ENCODE peak calls at places on chromosomes 4 and X, in nine cellular contexts. One of them, this sample, is unnamed.

GRCh38 chrX:121356139-121356849 is 308.9 kb downstream of the GLUD2 start:
- DNase-seq in brain microvascular endothelial cell: no peak
- DNase-seq in upper lobe of left lung: no peak
- DNase-seq in CD8-positive, alpha-beta T cell: no peak
- DNase-seq in OCI-LY7: no peak
- DNase-seq in mammary epithelial cell: no peak
- DNase-seq in GM23338: no peak
- DNase-seq in ovary: no peak
- DNase-seq in neural progenitor cell: no peak
- DNase-seq in this sample: no peak

GRCh38 chr4:26061248-26061986 is 147.4 kb downstream of the SMIM20 start:
- DNase-seq in CD8-positive, alpha-beta T cell: no peak
- DNase-seq in brain microvascular endothelial cell: peak
- DNase-seq in upper lobe of left lung: peak
- DNase-seq in neural progenitor cell: peak
- DNase-seq in mammary epithelial cell: peak
- DNase-seq in ovary: no peak
- DNase-seq in GM23338: peak
- DNase-seq in OCI-LY7: peak
- DNase-seq in this sample: no peak

GRCh38 chrX:9614016-9614415 is 149.2 kb downstream of the TBL1X start:
- DNase-seq in brain microvascular endothelial cell: peak
- DNase-seq in OCI-LY7: no peak
- DNase-seq in GM23338: no peak
- DNase-seq in mammary epithelial cell: no peak
- DNase-seq in neural progenitor cell: no peak
- DNase-seq in ovary: no peak
- DNase-seq in upper lobe of left lung: no peak
- DNase-seq in CD8-positive, alpha-beta T cell: no peak
- DNase-seq in this sample: no peak

GRCh38 chr4:25810016-25810415 is 52.8 kb downstream of the SEL1L3 start:
- DNase-seq in OCI-LY7: no peak
- DNase-seq in ovary: no peak
- DNase-seq in mammary epithelial cell: no peak
- DNase-seq in neural progenitor cell: no peak
- DNase-seq in CD8-positive, alpha-beta T cell: no peak
- DNase-seq in GM23338: no peak
- DNase-seq in upper lobe of left lung: no peak
- DNase-seq in brain microvascular endothelial cell: no peak
- DNase-seq in this sample: no peak

GRCh38 chr4:94420356-94420755 is 31.4 kb upstream of the PDLIM5 start:
- DNase-seq in brain microvascular endothelial cell: no peak
- DNase-seq in GM23338: no peak
- DNase-seq in neural progenitor cell: no peak
- DNase-seq in OCI-LY7: no peak
- DNase-seq in ovary: no peak
- DNase-seq in CD8-positive, alpha-beta T cell: no peak
- DNase-seq in upper lobe of left lung: no peak
- DNase-seq in mammary epithelial cell: no peak
- DNase-seq in this sample: no peak

GRCh38 chrX:11531226-11531625 is 134.5 kb downstream of the ARHGAP6 start:
- DNase-seq in ovary: no peak
- DNase-seq in brain microvascular endothelial cell: no peak
- DNase-seq in mammary epithelial cell: no peak
- DNase-seq in CD8-positive, alpha-beta T cell: no peak
- DNase-seq in neural progenitor cell: no peak
- DNase-seq in GM23338: no peak
- DNase-seq in upper lobe of left lung: no peak
- DNase-seq in OCI-LY7: peak
- DNase-seq in this sample: no peak

GRCh38 chrX:66076801-66077200 is 36.9 kb upstream of the VSIG4 start:
- DNase-seq in OCI-LY7: no peak
- DNase-seq in neural progenitor cell: no peak
- DNase-seq in brain microvascular endothelial cell: no peak
- DNase-seq in CD8-positive, alpha-beta T cell: no peak
- DNase-seq in ovary: no peak
- DNase-seq in mammary epithelial cell: no peak
- DNase-seq in GM23338: no peak
- DNase-seq in upper lobe of left lung: no peak
- DNase-seq in this sample: no peak

GRCh38 chr4:109078724-109079123 is 223.7 kb downstream of the COL25A1 start:
- DNase-seq in GM23338: no peak
- DNase-seq in mammary epithelial cell: no peak
- DNase-seq in ovary: no peak
- DNase-seq in neural progenitor cell: no peak
- DNase-seq in OCI-LY7: no peak
- DNase-seq in upper lobe of left lung: no peak
- DNase-seq in brain microvascular endothelial cell: peak
- DNase-seq in CD8-positive, alpha-beta T cell: no peak
- DNase-seq in this sample: no peak

GRCh38 chr4:153205028-153205648 is 895 bp downstream of the TRIM2 start:
- DNase-seq in OCI-LY7: no peak
- DNase-seq in GM23338: peak
- DNase-seq in ovary: no peak
- DNase-seq in CD8-positive, alpha-beta T cell: peak
- DNase-seq in neural progenitor cell: peak
- DNase-seq in upper lobe of left lung: peak
- DNase-seq in brain microvascular endothelial cell: no peak
- DNase-seq in mammary epithelial cell: no peak
- DNase-seq in this sample: peak

GRCh38 chr4:16573744-16574143 is 324.7 kb downstream of the LDB2 start:
- DNase-seq in GM23338: no peak
- DNase-seq in brain microvascular endothelial cell: no peak
- DNase-seq in neural progenitor cell: no peak
- DNase-seq in upper lobe of left lung: no peak
- DNase-seq in ovary: peak
- DNase-seq in mammary epithelial cell: no peak
- DNase-seq in OCI-LY7: no peak
- DNase-seq in CD8-positive, alpha-beta T cell: no peak
- DNase-seq in this sample: no peak

GRCh38 chrX:126170715-126171114 is 4.6 kb upstream of the DCAF12L2 start:
- DNase-seq in brain microvascular endothelial cell: no peak
- DNase-seq in GM23338: no peak
- DNase-seq in mammary epithelial cell: no peak
- DNase-seq in upper lobe of left lung: no peak
- DNase-seq in ovary: no peak
- DNase-seq in OCI-LY7: no peak
- DNase-seq in CD8-positive, alpha-beta T cell: no peak
- DNase-seq in neural progenitor cell: no peak
- DNase-seq in this sample: no peak

GRCh38 chrX:86349115-86349514 is 200.9 kb downstream of the DACH2 start:
- DNase-seq in GM23338: no peak
- DNase-seq in brain microvascular endothelial cell: no peak
- DNase-seq in OCI-LY7: no peak
- DNase-seq in ovary: no peak
- DNase-seq in CD8-positive, alpha-beta T cell: no peak
- DNase-seq in mammary epithelial cell: no peak
- DNase-seq in neural progenitor cell: no peak
- DNase-seq in upper lobe of left lung: no peak
- DNase-seq in this sample: no peak

GRCh38 chr4:151029537-151029936 is 14.5 kb upstream of the LRBA start:
- DNase-seq in neural progenitor cell: no peak
- DNase-seq in upper lobe of left lung: no peak
- DNase-seq in GM23338: no peak
- DNase-seq in CD8-positive, alpha-beta T cell: no peak
- DNase-seq in mammary epithelial cell: no peak
- DNase-seq in OCI-LY7: no peak
- DNase-seq in ovary: no peak
- DNase-seq in brain microvascular endothelial cell: no peak
- DNase-seq in this sample: no peak

DNA sequence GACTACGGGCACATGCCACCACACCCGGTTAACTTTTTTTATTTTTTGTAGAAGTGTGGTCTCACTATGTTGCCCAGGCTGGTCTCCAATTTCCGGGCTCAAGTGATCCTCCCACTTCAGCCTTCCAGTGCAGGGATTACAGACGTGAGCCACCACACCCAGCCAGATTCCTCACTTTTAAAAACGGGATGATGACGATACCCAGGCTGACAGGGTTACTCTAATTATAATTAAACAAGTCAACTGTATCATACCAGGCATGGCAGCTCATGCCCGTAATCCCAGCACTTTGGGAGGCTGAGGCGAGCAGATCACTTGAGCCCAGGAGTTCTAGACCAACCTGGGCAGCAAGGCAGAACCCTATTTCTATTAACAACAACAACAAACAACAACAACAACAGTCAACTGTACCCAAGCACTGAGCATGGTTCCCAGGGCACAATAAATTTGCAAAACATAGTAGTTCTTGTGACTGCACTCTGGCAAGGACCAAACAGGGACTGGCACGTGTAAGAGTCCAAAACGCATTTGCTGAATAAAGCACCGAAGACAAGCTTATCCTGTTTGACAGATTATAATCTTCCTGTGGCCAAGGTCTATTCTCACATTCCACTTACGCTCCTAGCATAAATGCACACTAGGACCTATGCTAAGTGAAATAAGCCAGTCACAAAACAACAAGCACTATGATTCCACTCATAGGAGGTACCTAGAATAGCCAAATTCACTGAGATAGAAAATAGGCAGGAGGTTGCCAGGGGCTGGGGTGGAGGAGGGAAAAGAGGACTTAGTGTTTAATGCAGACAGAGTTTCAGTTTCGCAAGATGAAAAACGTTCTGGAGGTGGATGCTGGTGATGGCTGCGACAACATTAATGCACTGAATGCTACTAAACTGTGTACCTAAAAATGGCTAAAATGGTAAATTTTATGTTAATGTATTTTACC is 77.5 kb downstream of the IRF2 start:
- DNase-seq in GM23338: no peak
- DNase-seq in CD8-positive, alpha-beta T cell: no peak
- DNase-seq in mammary epithelial cell: no peak
- DNase-seq in OCI-LY7: no peak
- DNase-seq in neural progenitor cell: no peak
- DNase-seq in ovary: no peak
- DNase-seq in brain microvascular endothelial cell: no peak
- DNase-seq in upper lobe of left lung: no peak
- DNase-seq in this sample: no peak
- H3K27ac ChIP-seq in GM23338: no peak
- H3K27ac ChIP-seq in CD8-positive, alpha-beta T cell: no peak
- H3K27ac ChIP-seq in mammary epithelial cell: no peak
- H3K27ac ChIP-seq in OCI-LY7: no peak
- H3K27ac ChIP-seq in neural progenitor cell: no peak
- H3K27ac ChIP-seq in ovary: no peak
- H3K27ac ChIP-seq in brain microvascular endothelial cell: no peak
- H3K27ac ChIP-seq in upper lobe of left lung: no peak
- H3K27ac ChIP-seq in this sample: no peak

DNA sequence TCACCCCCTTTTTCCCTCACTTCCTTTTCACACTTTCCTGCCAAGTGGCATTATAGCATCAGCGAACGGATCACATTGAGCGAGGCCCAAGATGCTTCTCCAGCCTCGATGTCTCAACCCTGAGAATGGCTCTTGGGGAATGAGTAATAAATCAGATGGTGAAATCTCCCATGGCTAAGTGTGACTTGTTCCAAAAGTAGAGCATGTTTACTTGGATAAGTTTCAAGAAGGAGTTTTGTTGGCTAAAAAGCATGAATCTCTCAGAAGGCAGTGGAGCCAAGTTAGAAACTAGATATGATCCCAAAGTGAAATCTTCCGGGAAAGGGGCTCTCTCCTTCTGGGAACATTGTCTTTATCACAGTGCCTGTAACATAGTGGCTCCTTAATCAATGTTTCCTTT is 316.3 kb downstream of the CAMK2D start:
- DNase-seq in upper lobe of left lung: no peak
- DNase-seq in brain microvascular endothelial cell: peak
- DNase-seq in OCI-LY7: no peak
- DNase-seq in ovary: peak
- DNase-seq in CD8-positive, alpha-beta T cell: no peak
- DNase-seq in GM23338: no peak
- DNase-seq in mammary epithelial cell: peak
- DNase-seq in neural progenitor cell: no peak
- DNase-seq in this sample: no peak
- TF ChIP-seq CTCF in upper lobe of left lung: no peak
- TF ChIP-seq CTCF in brain microvascular endothelial cell: no peak
- TF ChIP-seq CTCF in OCI-LY7: no peak
- TF ChIP-seq CTCF in ovary: no peak
- TF ChIP-seq CTCF in CD8-positive, alpha-beta T cell: no peak
- TF ChIP-seq CTCF in GM23338: no peak
- TF ChIP-seq CTCF in mammary epithelial cell: no peak
- TF ChIP-seq CTCF in neural progenitor cell: no peak
- TF ChIP-seq CTCF in this sample: no peak

DNA sequence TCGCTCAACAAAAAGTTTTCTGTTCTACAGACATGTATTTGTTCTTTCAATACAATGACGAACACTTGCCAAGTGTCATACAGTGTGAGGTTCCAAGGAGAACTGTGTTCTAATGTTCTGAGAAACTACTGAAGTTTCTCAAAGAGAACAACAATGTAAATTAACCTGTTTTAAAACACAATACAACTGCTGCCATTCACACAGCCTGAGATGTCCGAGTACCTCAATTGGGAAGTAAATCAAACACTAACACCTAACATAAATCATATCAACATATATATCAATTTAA is 35.3 kb downstream of the APBB2 start:
- DNase-seq in brain microvascular endothelial cell: no peak
- DNase-seq in ovary: no peak
- DNase-seq in OCI-LY7: no peak
- DNase-seq in CD8-positive, alpha-beta T cell: no peak
- DNase-seq in mammary epithelial cell: no peak
- DNase-seq in upper lobe of left lung: no peak
- DNase-seq in GM23338: no peak
- DNase-seq in neural progenitor cell: no peak
- DNase-seq in this sample: no peak
- H3K27ac ChIP-seq in brain microvascular endothelial cell: peak
- H3K27ac ChIP-seq in ovary: no peak
- H3K27ac ChIP-seq in OCI-LY7: no peak
- H3K27ac ChIP-seq in CD8-positive, alpha-beta T cell: no peak
- H3K27ac ChIP-seq in mammary epithelial cell: peak
- H3K27ac ChIP-seq in upper lobe of left lung: no peak
- H3K27ac ChIP-seq in GM23338: no peak
- H3K27ac ChIP-seq in neural progenitor cell: no peak
- H3K27ac ChIP-seq in this sample: no peak

DNA sequence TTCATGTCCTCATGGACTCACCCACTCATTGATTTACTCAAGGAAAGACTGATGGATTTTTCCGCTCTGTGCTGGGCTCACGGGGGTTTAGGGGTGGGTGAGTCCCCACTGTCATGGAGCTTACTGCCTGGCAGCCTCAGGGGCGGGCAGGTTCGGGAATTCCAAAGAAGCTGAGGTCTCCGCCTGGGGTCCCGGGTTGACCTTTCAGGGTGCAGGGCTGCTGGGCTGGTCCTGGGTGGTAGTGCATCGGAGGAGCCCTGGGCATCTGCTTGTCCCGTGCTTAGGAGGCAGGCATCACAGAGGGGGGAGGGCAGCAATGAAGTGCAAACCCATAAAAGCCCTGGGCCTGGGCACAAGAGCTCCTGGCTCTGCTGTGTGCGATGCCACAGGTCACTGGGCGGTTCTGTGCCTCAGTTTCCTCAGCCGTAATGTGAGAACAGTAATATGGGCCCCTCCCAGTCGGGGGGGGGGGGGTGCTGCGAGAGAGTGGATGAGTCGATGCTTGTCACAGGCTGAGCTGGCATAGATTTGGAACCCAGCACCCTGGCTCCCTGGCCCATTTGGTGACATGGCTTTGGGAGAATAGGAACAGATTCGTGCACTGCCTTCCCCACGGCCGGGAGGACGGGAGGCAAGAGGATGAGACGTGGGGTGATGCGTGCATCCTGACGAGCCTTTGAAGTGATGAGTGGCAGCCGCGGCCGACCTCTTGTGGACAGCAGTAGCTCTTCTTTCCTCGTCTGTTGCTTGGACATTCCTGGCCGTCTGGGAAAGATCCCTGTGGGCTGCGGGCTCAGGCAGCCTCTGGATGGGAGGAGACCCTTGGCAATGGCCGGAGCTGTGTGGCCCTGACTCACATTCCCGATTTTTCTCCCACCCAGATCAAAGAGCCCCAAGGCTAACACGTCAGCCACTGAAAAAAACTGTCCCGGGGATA is 42.0 kb downstream of the PSAPL1 start:
- DNase-seq in ovary: peak
- DNase-seq in neural progenitor cell: peak
- DNase-seq in brain microvascular endothelial cell: peak
- DNase-seq in upper lobe of left lung: peak
- DNase-seq in GM23338: peak
- DNase-seq in CD8-positive, alpha-beta T cell: peak
- DNase-seq in mammary epithelial cell: no peak
- DNase-seq in OCI-LY7: no peak
- DNase-seq in this sample: no peak
- TF ChIP-seq CTCF in ovary: peak
- TF ChIP-seq CTCF in neural progenitor cell: no peak
- TF ChIP-seq CTCF in brain microvascular endothelial cell: peak
- TF ChIP-seq CTCF in upper lobe of left lung: no peak
- TF ChIP-seq CTCF in GM23338: no peak
- TF ChIP-seq CTCF in CD8-positive, alpha-beta T cell: no peak
- TF ChIP-seq CTCF in mammary epithelial cell: no peak
- TF ChIP-seq CTCF in OCI-LY7: no peak
- TF ChIP-seq CTCF in this sample: no peak

This sample was measured in CD4-positive, alpha-beta T cell.